ENCODE peak calls at places on chromosomes 6 and 20, in seven cellular contexts. One of them, this sample, is unnamed.
A peak's percentile ranks its signal among the peaks of the same experiment; 100 is the strongest.

GRCh38 chr6:95866732-95867131 is 149.0 kb upstream of the FUT9 start:
- DNase-seq in B cell: no peak
- DNase-seq in epithelial cell of esophagus: peak; percentile 38
- DNase-seq in spleen: no peak
- DNase-seq in body of pancreas: peak; percentile 60
- DNase-seq in neural crest cell: no peak
- DNase-seq in colonic mucosa: no peak
- DNase-seq in this sample: peak; percentile 6

GRCh38 chr20:58179432-58180099 is 48.9 kb downstream of the ANKRD60 start:
- DNase-seq in B cell: peak; percentile 86
- DNase-seq in epithelial cell of esophagus: peak; percentile 18
- DNase-seq in spleen: peak; percentile 91
- DNase-seq in body of pancreas: peak; percentile 56
- DNase-seq in neural crest cell: peak; percentile 80
- DNase-seq in colonic mucosa: peak; percentile 62
- DNase-seq in this sample: peak; percentile 86

GRCh38 chr6:99736302-99736701 is 129.7 kb downstream of the PRDM13 start:
- DNase-seq in B cell: no peak
- DNase-seq in epithelial cell of esophagus: no peak
- DNase-seq in spleen: no peak
- DNase-seq in body of pancreas: no peak
- DNase-seq in neural crest cell: no peak
- DNase-seq in colonic mucosa: no peak
- DNase-seq in this sample: peak; percentile 6

GRCh38 chr6:80094017-80094416 is 12.5 kb upstream of the BCKDHB start:
- DNase-seq in B cell: peak; percentile 33
- DNase-seq in epithelial cell of esophagus: peak; percentile 27
- DNase-seq in spleen: no peak
- DNase-seq in body of pancreas: no peak
- DNase-seq in neural crest cell: no peak
- DNase-seq in colonic mucosa: no peak
- DNase-seq in this sample: peak; percentile 33

GRCh38 chr20:33650753-33651561 is 11.2 kb upstream of the C20orf144 start:
- DNase-seq in B cell: no peak
- DNase-seq in epithelial cell of esophagus: peak; percentile 80
- DNase-seq in spleen: peak; percentile 25
- DNase-seq in body of pancreas: no peak
- DNase-seq in neural crest cell: no peak
- DNase-seq in colonic mucosa: peak; percentile 62
- DNase-seq in this sample: no peak

GRCh38 chr6:148193063-148193680 is 149.5 kb upstream of the SASH1 start:
- DNase-seq in B cell: no peak
- DNase-seq in epithelial cell of esophagus: peak; percentile 93
- DNase-seq in spleen: no peak
- DNase-seq in body of pancreas: no peak
- DNase-seq in neural crest cell: no peak
- DNase-seq in colonic mucosa: peak; percentile 64
- DNase-seq in this sample: no peak

GRCh38 chr6:134177753-134178229 is 125.4 kb upstream of the SLC2A12 start:
- DNase-seq in B cell: no peak
- DNase-seq in epithelial cell of esophagus: peak; percentile 36
- DNase-seq in spleen: no peak
- DNase-seq in body of pancreas: no peak
- DNase-seq in neural crest cell: no peak
- DNase-seq in colonic mucosa: peak; percentile 24
- DNase-seq in this sample: no peak

GRCh38 chr6:3620937-3621336 is 130.6 kb downstream of the PXDC1 start:
- DNase-seq in B cell: no peak
- DNase-seq in epithelial cell of esophagus: no peak
- DNase-seq in spleen: peak; percentile 41
- DNase-seq in body of pancreas: no peak
- DNase-seq in neural crest cell: no peak
- DNase-seq in colonic mucosa: no peak
- DNase-seq in this sample: no peak

GRCh38 chr6:104995989-104996617 is 39.2 kb downstream of the LIN28B start:
- DNase-seq in B cell: no peak
- DNase-seq in epithelial cell of esophagus: peak; percentile 50
- DNase-seq in spleen: no peak
- DNase-seq in body of pancreas: no peak
- DNase-seq in neural crest cell: no peak
- DNase-seq in colonic mucosa: no peak
- DNase-seq in this sample: no peak

GRCh38 chr20:4234128-4234527 is 218.8 kb upstream of the RNF24 start:
- DNase-seq in B cell: no peak
- DNase-seq in epithelial cell of esophagus: peak; percentile 79
- DNase-seq in spleen: no peak
- DNase-seq in body of pancreas: peak; percentile 48
- DNase-seq in neural crest cell: no peak
- DNase-seq in colonic mucosa: no peak
- DNase-seq in this sample: no peak

GRCh38 chr6:27359231-27359630 is 29.3 kb upstream of the ZNF391 start:
- DNase-seq in B cell: no peak
- DNase-seq in epithelial cell of esophagus: no peak
- DNase-seq in spleen: no peak
- DNase-seq in body of pancreas: no peak
- DNase-seq in neural crest cell: no peak
- DNase-seq in colonic mucosa: no peak
- DNase-seq in this sample: no peak

GRCh38 chr6:79246891-79247290 is 12.4 kb upstream of the HMGN3 start:
- DNase-seq in B cell: peak; percentile 11
- DNase-seq in epithelial cell of esophagus: no peak
- DNase-seq in spleen: no peak
- DNase-seq in body of pancreas: no peak
- DNase-seq in neural crest cell: no peak
- DNase-seq in colonic mucosa: no peak
- DNase-seq in this sample: peak; percentile 41

GRCh38 chr6:141483561-141484061 is 649.1 kb upstream of the GJE1 start:
- DNase-seq in B cell: peak; percentile 78
- DNase-seq in epithelial cell of esophagus: peak; percentile 67
- DNase-seq in spleen: no peak
- DNase-seq in body of pancreas: no peak
- DNase-seq in neural crest cell: no peak
- DNase-seq in colonic mucosa: no peak
- DNase-seq in this sample: peak; percentile 45

GRCh38 chr20:32914031-32914430 is 55.3 kb downstream of the EFCAB8 start:
- DNase-seq in B cell: no peak
- DNase-seq in epithelial cell of esophagus: no peak
- DNase-seq in spleen: no peak
- DNase-seq in body of pancreas: no peak
- DNase-seq in neural crest cell: no peak
- DNase-seq in colonic mucosa: no peak
- DNase-seq in this sample: no peak

GRCh38 chr6:65924411-65924810 is 217.4 kb upstream of the EYS start:
- DNase-seq in B cell: no peak
- DNase-seq in epithelial cell of esophagus: no peak
- DNase-seq in spleen: no peak
- DNase-seq in body of pancreas: no peak
- DNase-seq in neural crest cell: no peak
- DNase-seq in colonic mucosa: no peak
- DNase-seq in this sample: no peak

GRCh38 chr20:309306-309840 is 12.0 kb downstream of the ZCCHC3 start:
- DNase-seq in B cell: no peak
- DNase-seq in epithelial cell of esophagus: no peak
- DNase-seq in spleen: no peak
- DNase-seq in body of pancreas: no peak
- DNase-seq in neural crest cell: no peak
- DNase-seq in colonic mucosa: no peak
- DNase-seq in this sample: no peak

GRCh38 chr6:48826318-48826595 is 636.8 kb downstream of the MMUT start:
- DNase-seq in B cell: no peak
- DNase-seq in epithelial cell of esophagus: no peak
- DNase-seq in spleen: no peak
- DNase-seq in body of pancreas: no peak
- DNase-seq in neural crest cell: no peak
- DNase-seq in colonic mucosa: no peak
- DNase-seq in this sample: no peak

GRCh38 chr20:38828514-38829295 is 23.2 kb downstream of the PPP1R16B start:
- DNase-seq in B cell: no peak
- DNase-seq in epithelial cell of esophagus: no peak
- DNase-seq in spleen: no peak
- DNase-seq in body of pancreas: no peak
- DNase-seq in neural crest cell: no peak
- DNase-seq in colonic mucosa: no peak
- DNase-seq in this sample: no peak

GRCh38 chr6:108684809-108685329 is 124.2 kb downstream of the FOXO3 start:
- DNase-seq in B cell: no peak
- DNase-seq in epithelial cell of esophagus: no peak
- DNase-seq in spleen: no peak
- DNase-seq in body of pancreas: peak; percentile 36
- DNase-seq in neural crest cell: no peak
- DNase-seq in colonic mucosa: no peak
- DNase-seq in this sample: no peak

GRCh38 chr6:56076033-56076432 is 171.3 kb downstream of the COL21A1 start:
- DNase-seq in B cell: no peak
- DNase-seq in epithelial cell of esophagus: peak; percentile 55
- DNase-seq in spleen: no peak
- DNase-seq in body of pancreas: no peak
- DNase-seq in neural crest cell: no peak
- DNase-seq in colonic mucosa: no peak
- DNase-seq in this sample: no peak

GRCh38 chr6:38974389-38975133 is 74.0 kb upstream of the GLP1R start:
- DNase-seq in B cell: no peak
- DNase-seq in epithelial cell of esophagus: no peak
- DNase-seq in spleen: no peak
- DNase-seq in body of pancreas: no peak
- DNase-seq in neural crest cell: no peak
- DNase-seq in colonic mucosa: no peak
- DNase-seq in this sample: no peak

DNA sequence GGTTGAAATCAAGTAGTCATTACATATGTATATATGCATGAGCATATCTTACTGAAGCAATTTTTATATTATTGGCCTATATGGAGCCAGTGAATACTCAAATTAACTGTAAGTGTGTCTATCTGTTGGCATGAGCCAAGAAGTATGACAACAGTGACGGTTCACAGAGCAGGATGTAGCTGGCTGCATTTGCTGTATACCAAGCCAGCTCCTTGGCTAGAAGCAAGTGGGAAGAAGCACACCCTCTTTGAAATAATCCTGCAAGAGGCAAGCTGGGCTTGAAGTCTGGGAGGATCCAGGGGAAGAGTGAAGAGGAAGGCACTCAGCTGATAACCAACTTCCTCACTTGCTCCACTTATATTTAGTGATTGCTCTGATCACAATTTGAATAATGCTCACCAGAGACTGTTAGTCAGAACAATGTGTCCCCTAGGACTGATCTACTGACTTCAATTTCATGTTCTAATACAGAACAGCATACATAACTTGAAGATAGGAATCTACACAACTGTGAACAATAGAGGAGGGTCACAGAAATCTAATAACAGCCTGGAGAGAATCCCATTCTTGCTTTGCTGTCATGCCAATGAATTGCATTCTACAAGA is 497.3 kb downstream of the PRKN start:
- DNase-seq in B cell: no peak
- DNase-seq in epithelial cell of esophagus: no peak
- DNase-seq in spleen: no peak
- DNase-seq in body of pancreas: no peak
- DNase-seq in neural crest cell: no peak
- DNase-seq in colonic mucosa: no peak
- DNase-seq in this sample: no peak
- TF ChIP-seq CTCF in B cell: no peak
- TF ChIP-seq CTCF in epithelial cell of esophagus: no peak
- TF ChIP-seq CTCF in spleen: no peak
- TF ChIP-seq CTCF in body of pancreas: no peak
- TF ChIP-seq CTCF in neural crest cell: no peak
- TF ChIP-seq CTCF in colonic mucosa: no peak
- TF ChIP-seq CTCF in this sample: no peak

GRCh38 chr6:159121387-159121955 is 47.7 kb upstream of the FNDC1 start:
- DNase-seq in B cell: no peak
- DNase-seq in epithelial cell of esophagus: no peak
- DNase-seq in spleen: no peak
- DNase-seq in body of pancreas: no peak
- DNase-seq in neural crest cell: no peak
- DNase-seq in colonic mucosa: no peak
- DNase-seq in this sample: no peak

GRCh38 chr6:159125977-159126376 is 43.2 kb upstream of the FNDC1 start:
- DNase-seq in B cell: no peak
- DNase-seq in epithelial cell of esophagus: no peak
- DNase-seq in spleen: no peak
- DNase-seq in body of pancreas: no peak
- DNase-seq in neural crest cell: no peak
- DNase-seq in colonic mucosa: no peak
- DNase-seq in this sample: no peak

GRCh38 chr6:159126590-159126989 is 42.6 kb upstream of the FNDC1 start:
- DNase-seq in B cell: no peak
- DNase-seq in epithelial cell of esophagus: no peak
- DNase-seq in spleen: no peak
- DNase-seq in body of pancreas: no peak
- DNase-seq in neural crest cell: no peak
- DNase-seq in colonic mucosa: no peak
- DNase-seq in this sample: no peak

GRCh38 chr6:159127701-159128100 is 41.5 kb upstream of the FNDC1 start:
- DNase-seq in B cell: no peak
- DNase-seq in epithelial cell of esophagus: no peak
- DNase-seq in spleen: no peak
- DNase-seq in body of pancreas: no peak
- DNase-seq in neural crest cell: no peak
- DNase-seq in colonic mucosa: no peak
- DNase-seq in this sample: no peak

DNA sequence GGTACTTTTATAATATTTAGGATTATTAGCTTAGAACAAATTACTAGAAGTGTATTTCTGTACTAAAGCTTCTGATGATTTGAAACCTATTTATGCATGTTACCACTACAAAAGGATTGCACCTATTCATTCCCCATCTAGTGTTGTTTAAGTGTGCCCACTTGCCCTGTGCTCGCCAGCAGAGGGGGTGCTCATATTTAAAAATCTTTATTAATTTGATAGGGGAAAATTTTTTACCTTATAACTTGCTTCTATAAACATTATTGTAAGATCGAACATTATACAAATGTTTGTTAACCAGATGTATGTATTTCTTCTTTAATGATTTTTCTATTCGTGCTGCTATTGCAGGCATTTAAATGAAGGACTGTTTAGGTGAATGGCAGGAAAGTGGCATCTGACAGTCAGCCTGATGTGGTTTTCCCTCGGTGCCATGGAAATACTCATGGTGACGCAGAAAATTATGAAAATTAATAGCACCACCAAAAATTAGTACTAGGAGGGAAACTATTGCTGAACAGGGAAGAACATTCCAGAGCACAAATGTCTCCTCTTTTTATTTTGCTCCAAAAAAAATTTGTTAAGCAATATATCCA is 44.1 kb upstream of the FNDC1 start:
- DNase-seq in B cell: no peak
- DNase-seq in epithelial cell of esophagus: no peak
- DNase-seq in spleen: no peak
- DNase-seq in body of pancreas: no peak
- DNase-seq in neural crest cell: no peak
- DNase-seq in colonic mucosa: no peak
- DNase-seq in this sample: no peak
- TF ChIP-seq CTCF in B cell: peak; percentile 62
- TF ChIP-seq CTCF in epithelial cell of esophagus: peak; percentile 14
- TF ChIP-seq CTCF in spleen: peak; percentile 23
- TF ChIP-seq CTCF in body of pancreas: no peak
- TF ChIP-seq CTCF in neural crest cell: peak; percentile 40
- TF ChIP-seq CTCF in colonic mucosa: no peak
- TF ChIP-seq CTCF in this sample: no peak

GRCh38 chr6:10951675-10952282 is 64.9 kb downstream of the SYCP2L start:
- DNase-seq in B cell: peak; percentile 3
- DNase-seq in epithelial cell of esophagus: peak; percentile 59
- DNase-seq in spleen: no peak
- DNase-seq in body of pancreas: no peak
- DNase-seq in neural crest cell: no peak
- DNase-seq in colonic mucosa: no peak
- DNase-seq in this sample: peak; percentile 45
- TF ChIP-seq CTCF in B cell: peak; percentile 15
- TF ChIP-seq CTCF in epithelial cell of esophagus: peak; percentile 75
- TF ChIP-seq CTCF in spleen: no peak
- TF ChIP-seq CTCF in body of pancreas: peak; percentile 34
- TF ChIP-seq CTCF in neural crest cell: peak; percentile 65
- TF ChIP-seq CTCF in colonic mucosa: peak; percentile 22
- TF ChIP-seq CTCF in this sample: peak; percentile 39

GRCh38 chr6:161444464-161444863 is 170.6 kb upstream of the AGPAT4 start:
- DNase-seq in B cell: no peak
- DNase-seq in epithelial cell of esophagus: peak; percentile 50
- DNase-seq in spleen: no peak
- DNase-seq in body of pancreas: peak; percentile 86
- DNase-seq in neural crest cell: peak; percentile 21
- DNase-seq in colonic mucosa: no peak
- DNase-seq in this sample: no peak
- TF ChIP-seq CTCF in B cell: no peak
- TF ChIP-seq CTCF in epithelial cell of esophagus: peak; percentile 37
- TF ChIP-seq CTCF in spleen: no peak
- TF ChIP-seq CTCF in body of pancreas: peak; percentile 27
- TF ChIP-seq CTCF in neural crest cell: peak; percentile 17
- TF ChIP-seq CTCF in colonic mucosa: no peak
- TF ChIP-seq CTCF in this sample: no peak

This sample was measured in GM20000.